ENCODE peak calls at places on chromosome 2, in four cellular contexts. C is right lobe of liver, E is A549, D is adrenal gland. V is an unnamed sample.

GRCh38 chr2:174343638-174344455 is 9.1 kb downstream of the SP9 start:
- DNase-seq in C (no peak), E (no peak), D (no peak), V (no peak)

GRCh38 chr2:66024396-66024795 is 410.5 kb upstream of the MEIS1 start:
- DNase-seq in C (no peak), E (no peak), D (no peak), V (no peak)

GRCh38 chr2:232854082-232854481 is 16.0 kb upstream of the SNORC start:
- DNase-seq in C (no peak), E (no peak), D (peak; percentile 51), V (no peak)

GRCh38 chr2:127425540-127426490 is 7.6 kb downstream of the PROC start:
- DNase-seq in C (no peak), E (no peak), D (no peak), V (no peak)

GRCh38 chr2:168727904-168728470 is 74.5 kb upstream of the NOSTRIN start:
- DNase-seq in C (no peak), E (no peak), D (no peak), V (no peak)

GRCh38 chr2:197620113-197620512 is 55.3 kb downstream of the RFTN2 start:
- DNase-seq in C (no peak), E (no peak), D (no peak), V (no peak)

GRCh38 chr2:172427256-172427989 is at the start of gene ITGA6:
- DNase-seq in C (peak; percentile 89), E (peak; percentile 70), D (peak; percentile 59), V (peak; percentile 81)

GRCh38 chr2:138787053-138787666 is 7.0 kb upstream of the NXPH2 start:
- DNase-seq in C (no peak), E (no peak), D (no peak), V (no peak)

GRCh38 chr2:172098650-172099471 is 3.8 kb downstream of the DLX2 start:
- DNase-seq in C (no peak), E (peak; percentile 57), D (peak; percentile 41), V (no peak)

GRCh38 chr2:241890524-241891235 is 21.2 kb downstream of the RTP5 start:
- DNase-seq in C (peak; percentile 30), E (no peak), D (no peak), V (peak; percentile 12)

GRCh38 chr2:166627893-166628292 is 133.8 kb upstream of the SCN7A start:
- DNase-seq in C (no peak), E (no peak), D (no peak), V (no peak)

GRCh38 chr2:165794520-165794882 is 454 bp upstream of the GALNT3 start:
- DNase-seq in C (peak; percentile 64), E (no peak), D (peak; percentile 15), V (peak; percentile 25)

GRCh38 chr2:170077830-170078569 is 99.9 kb upstream of the MYO3B start:
- DNase-seq in C (no peak), E (no peak), D (no peak), V (no peak)

GRCh38 chr2:46050489-46050888 is 246.7 kb upstream of the EPAS1 start:
- DNase-seq in C (no peak), E (no peak), D (no peak), V (no peak)

GRCh38 chr2:215417400-215417951 is 18.4 kb downstream of the FN1 start:
- DNase-seq in C (no peak), E (no peak), D (no peak), V (no peak)
- H3K4me3 ChIP-seq in C (no peak overlapping the region), E (no peak overlapping the region), D (no peak overlapping the region), V (no peak overlapping the region)

DNA sequence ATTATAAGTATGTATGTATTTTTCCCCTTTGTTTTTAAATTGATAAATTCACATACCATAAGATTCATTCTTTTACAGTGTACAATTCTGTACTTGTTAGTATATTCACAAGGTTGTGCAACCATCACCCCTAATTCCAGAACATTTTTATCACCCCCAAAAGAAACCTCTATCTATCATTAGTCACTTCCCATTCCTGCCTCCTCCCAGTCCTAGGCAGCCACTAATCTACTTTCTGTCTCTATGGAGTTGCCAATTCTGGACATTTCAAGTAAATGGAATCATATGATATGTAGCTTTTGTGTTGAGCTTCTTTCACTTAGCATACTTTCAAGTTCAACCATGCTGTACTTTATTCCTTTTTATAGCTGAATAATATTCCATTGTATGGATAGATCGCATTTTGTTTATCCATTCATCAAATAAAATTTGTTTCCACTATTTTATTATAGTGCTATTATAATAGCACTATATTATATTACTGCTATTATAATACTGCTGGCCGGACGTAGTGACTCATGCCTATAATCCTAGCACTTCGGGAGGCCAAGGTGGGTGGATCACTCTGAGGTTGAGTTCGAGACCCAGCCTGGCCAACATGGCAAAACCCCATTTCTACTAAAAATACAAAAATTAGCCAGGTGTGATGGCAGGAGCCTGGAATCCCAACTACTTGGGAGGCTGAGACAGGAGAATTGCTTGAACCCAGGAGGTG is 10.9 kb downstream of the STARD7 start:
- DNase-seq in C (no peak), E (no peak), D (no peak), V (no peak)
- H3K4me1 ChIP-seq in C (peaks cover 58% of the 10 kb centered on the region), E (peaks cover 42% of the 10 kb centered on the region), D (peaks cover 16% of the 10 kb centered on the region), V (peaks cover 90% of the 10 kb centered on the region)

DNA sequence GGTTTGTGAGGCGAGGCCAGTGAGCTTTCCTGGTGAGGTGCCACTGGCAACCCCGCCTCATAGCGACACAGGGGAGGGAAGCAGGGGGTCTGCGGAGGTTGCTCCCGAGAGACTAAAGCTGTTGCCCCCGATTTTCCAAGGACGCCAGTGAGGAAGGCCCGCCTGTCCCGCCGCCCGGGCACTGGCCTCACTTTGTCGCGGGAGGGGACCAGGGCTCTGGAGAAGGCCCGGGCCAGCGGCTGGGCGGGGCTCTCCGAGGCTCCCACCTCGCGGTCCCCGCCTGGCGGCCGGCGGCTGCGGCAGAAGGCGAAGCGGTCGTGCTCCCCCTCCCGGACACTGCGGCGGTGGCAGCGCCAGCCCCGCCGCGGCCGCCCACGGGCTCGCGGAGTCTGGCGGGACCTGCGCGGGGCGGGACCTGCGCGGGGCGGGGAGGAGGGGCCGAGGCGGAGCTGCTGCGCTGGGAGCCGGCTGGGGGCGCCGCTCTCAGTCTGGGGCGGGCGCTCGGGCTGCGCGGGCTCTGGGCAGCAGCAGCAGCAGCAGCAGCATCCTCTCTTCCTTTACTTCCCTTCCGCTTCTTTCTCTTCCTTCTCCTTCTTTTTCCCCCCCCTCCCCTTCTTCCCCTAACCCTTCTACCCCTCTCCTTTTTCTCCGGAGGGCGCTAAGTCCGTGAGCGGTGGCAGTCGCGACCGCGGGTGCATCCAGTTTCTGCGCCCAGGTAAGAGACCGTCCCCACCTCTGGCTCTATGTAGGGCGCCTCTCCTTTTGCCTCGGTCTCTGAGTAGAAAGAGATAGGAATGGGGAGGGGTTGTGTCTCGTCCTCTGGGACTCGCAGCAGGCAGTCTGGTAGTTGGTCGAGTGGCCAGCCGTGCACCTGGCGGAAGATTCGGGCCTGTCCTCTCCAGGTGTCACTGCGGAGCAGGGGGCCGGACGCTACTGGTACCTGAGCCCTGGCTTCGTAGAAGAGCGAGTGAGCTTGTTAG is at the start of gene MAP2:
- DNase-seq in C (peak; percentile 83), E (peak; percentile 55), D (peak; percentile 84), V (peak; percentile 84)
- TF ChIP-seq POLR2A in C (peak; percentile 57), E (no peak), D (peak; percentile 26), V (no peak)

DNA sequence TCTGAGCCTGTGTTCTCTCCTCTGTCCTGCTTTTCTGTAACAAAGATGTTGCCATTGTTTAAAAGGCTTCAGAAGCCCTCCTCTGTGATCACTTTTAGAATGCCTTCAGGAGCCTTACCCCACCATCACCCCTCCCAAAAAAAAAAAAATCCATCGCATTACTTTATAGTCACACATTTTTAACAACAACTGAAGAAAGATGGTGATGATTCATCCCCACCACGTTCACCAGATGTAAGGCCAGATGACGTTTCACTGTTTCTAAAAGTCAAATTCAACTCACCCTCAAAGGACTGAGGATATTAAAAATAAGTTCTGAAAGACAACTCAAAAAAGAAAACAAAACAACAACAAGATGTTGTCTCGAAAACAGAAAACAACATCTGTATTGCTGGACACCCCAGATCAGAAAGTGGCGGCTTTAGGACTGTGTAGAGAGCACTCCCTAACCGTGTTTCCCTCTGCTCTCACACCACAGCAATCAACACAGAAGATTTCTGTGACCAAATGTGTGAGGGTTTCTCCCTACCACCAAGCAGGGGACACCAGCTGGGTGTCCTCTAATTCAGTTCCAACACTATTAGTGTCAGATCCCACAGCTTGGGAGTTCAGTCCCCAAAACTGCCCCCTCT is 61.9 kb upstream of the CREB1 start:
- DNase-seq in C (no peak), E (no peak), D (no peak), V (no peak)
- H3K4me3 ChIP-seq in C (no peak overlapping the region), E (no peak overlapping the region), D (no peak overlapping the region), V (no peak overlapping the region)

DNA sequence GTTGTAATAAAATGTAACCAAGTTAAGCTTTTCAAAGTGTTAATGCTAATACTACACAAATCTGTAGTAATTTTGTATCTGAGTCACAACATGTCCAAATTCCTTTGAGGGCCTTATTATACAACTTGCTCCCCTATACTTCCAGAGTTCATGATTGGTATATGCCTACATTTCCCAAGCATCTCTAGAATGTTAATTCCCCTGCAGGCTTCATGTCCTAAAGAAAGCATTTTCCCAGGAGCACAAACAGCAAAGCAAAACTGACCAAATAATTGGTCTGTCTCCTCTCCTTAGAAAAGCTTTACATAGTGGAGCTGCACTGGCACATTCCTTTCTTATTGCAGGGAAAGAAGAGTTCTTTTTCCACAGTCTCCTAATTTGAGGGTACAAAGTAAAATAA is 3.7 kb downstream of the ALS2 start:
- DNase-seq in C (no peak), E (no peak), D (no peak), V (no peak)
- H3K4me1 ChIP-seq in C (peaks cover 49% of the 10 kb centered on the region), E (peaks cover 33% of the 10 kb centered on the region), D (peaks cover 8% of the 10 kb centered on the region), V (peaks cover 36% of the 10 kb centered on the region)

DNA sequence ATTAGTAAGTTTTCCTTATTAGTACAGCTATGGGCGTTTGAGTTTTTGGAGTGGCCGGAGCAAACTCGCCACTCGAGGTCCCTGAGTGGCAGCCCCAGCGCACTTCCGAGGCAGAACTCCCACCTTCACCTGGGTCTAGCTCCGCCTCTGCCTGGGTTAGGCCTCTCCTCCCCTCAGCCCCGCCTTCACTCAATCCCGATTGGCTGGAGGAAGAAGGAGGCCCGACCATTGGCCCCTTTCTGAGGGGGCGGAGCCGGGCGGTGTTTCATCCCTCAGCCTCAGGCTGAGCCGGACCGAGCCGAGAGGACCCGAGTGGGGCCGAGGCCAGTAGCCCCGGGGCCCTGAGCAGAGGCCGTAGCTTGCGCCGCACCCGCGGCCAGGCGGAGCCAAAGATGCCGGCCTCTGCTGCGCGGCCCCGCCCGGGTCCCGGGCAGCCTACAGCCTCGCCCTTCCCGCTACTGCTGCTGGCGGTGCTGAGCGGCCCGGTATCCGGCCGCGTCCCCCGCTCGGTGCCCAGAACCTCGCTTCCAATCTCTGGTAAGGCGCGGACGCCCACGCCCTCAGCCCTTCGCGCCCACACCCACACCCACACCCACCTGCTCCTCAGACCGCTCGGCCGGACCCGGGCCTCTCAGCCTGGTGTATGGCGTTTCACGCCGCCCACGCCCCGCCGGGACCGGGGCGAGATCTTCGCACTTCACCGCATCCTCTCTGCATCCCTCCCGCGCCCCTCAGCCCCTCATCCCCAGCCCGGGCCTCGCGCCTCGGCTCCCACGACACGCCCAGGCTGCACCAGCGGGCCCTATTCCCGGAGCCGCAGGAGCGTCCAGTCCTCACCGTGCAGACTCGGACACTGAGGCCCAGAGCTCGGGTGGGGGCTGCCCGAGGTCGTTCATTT is at the start of gene SEMA4F:
- DNase-seq in C (peak; percentile 97), E (peak; percentile 96), D (peak; percentile 95), V (peak; percentile 97)
- TF ChIP-seq POLR2A in C (peak; percentile 40), E (peak; percentile 84), D (peak; percentile 58), V (no peak)

GRCh38 chr2:98821629-98822135 is 90.8 kb upstream of the MGAT4A start:
- DNase-seq in C (no peak), E (no peak), D (no peak), V (no peak)
- H3K4me3 ChIP-seq in C (no peak overlapping the region), E (no peak overlapping the region), D (no peak overlapping the region), V (peak overlapping the region; percentile 56)

GRCh38 chr2:42752299-42752698 is 11.6 kb downstream of the OXER1 start:
- DNase-seq in C (no peak), E (no peak), D (no peak), V (no peak)
- H3K4me1 ChIP-seq in C (peaks cover 11% of the 10 kb centered on the region), E (no peaks in the 10 kb centered on the region), D (no peaks in the 10 kb centered on the region), V (peaks cover 21% of the 10 kb centered on the region)

V was measured in heart left ventricle.